ENCODE peak calls at places on chromosomes 6 and 20, in nine cellular contexts. K, C, O, M, T, E, Q, B and P are unnamed samples.

GRCh38 chr20:36741072-36741471 is 4.8 kb downstream of the NDRG3 start:
- DNase-seq in K (no peak), C (no peak), O (no peak), M (no peak), T (no peak), E (no peak), Q (no peak), B (no peak), P (no peak)

GRCh38 chr6:160139420-160139851 is 17.8 kb downstream of the SLC22A1 start:
- DNase-seq in K (no peak), C (no peak), O (no peak), M (no peak), T (no peak), E (no peak), Q (peak; percentile 96), B (peak; percentile 26), P (no peak)

GRCh38 chr6:144149894-144150672 is at the start of gene STX11:
- DNase-seq in K (peak; percentile 84), C (peak; percentile 54), O (peak; percentile 58), M (peak; percentile 88), T (no peak), E (peak; percentile 88), Q (peak; percentile 74), B (no peak), P (peak; percentile 61)

GRCh38 chr6:79949235-79949634 is 1.9 kb upstream of the ELOVL4 start:
- DNase-seq in K (peak; percentile 81), C (peak; percentile 57), O (peak; percentile 42), M (peak; percentile 86), T (peak; percentile 49), E (peak; percentile 44), Q (peak; percentile 69), B (peak; percentile 25), P (no peak)

GRCh38 chr20:17610566-17611289 is 40.9 kb downstream of the DSTN start:
- DNase-seq in K (peak; percentile 81), C (no peak), O (peak; percentile 53), M (no peak), T (no peak), E (peak; percentile 63), Q (no peak), B (no peak), P (peak; percentile 42)

GRCh38 chr6:131728296-131728939 is 17.6 kb upstream of the CTAGE9 start:
- DNase-seq in K (no peak), C (no peak), O (no peak), M (no peak), T (no peak), E (no peak), Q (no peak), B (no peak), P (no peak)

GRCh38 chr6:82083646-82084045 is 163.9 kb downstream of the IBTK start:
- DNase-seq in K (no peak), C (no peak), O (no peak), M (no peak), T (no peak), E (no peak), Q (peak; percentile 13), B (no peak), P (no peak)

GRCh38 chr20:63545814-63546213 is 1.7 kb downstream of the SRMS start:
- DNase-seq in K (no peak), C (no peak), O (no peak), M (no peak), T (no peak), E (no peak), Q (no peak), B (no peak), P (no peak)

GRCh38 chr20:64063389-64064144 is 569 bp downstream of the TCEA2 start:
- DNase-seq in K (peak; percentile 67), C (no peak), O (no peak), M (no peak), T (no peak), E (peak; percentile 68), Q (peak; percentile 37), B (no peak), P (no peak)

GRCh38 chr20:49563015-49563980 is 4.6 kb downstream of the PTGIS start:
- DNase-seq in K (peak; percentile 13), C (no peak), O (no peak), M (no peak), T (no peak), E (peak; percentile 10), Q (no peak), B (no peak), P (no peak)

GRCh38 chr20:32558526-32558925 is 26.6 kb downstream of the NOL4L start:
- DNase-seq in K (no peak), C (no peak), O (no peak), M (no peak), T (no peak), E (no peak), Q (no peak), B (no peak), P (no peak)

GRCh38 chr6:2441881-2442475 is 196.6 kb upstream of the GMDS start:
- DNase-seq in K (no peak), C (no peak), O (no peak), M (no peak), T (no peak), E (no peak), Q (no peak), B (no peak), P (no peak)

GRCh38 chr6:128554302-128554701 is 33.9 kb upstream of the PTPRK start:
- DNase-seq in K (no peak), C (no peak), O (no peak), M (no peak), T (no peak), E (no peak), Q (no peak), B (no peak), P (no peak)

GRCh38 chr6:97813881-97814280 is 530.9 kb upstream of the MMS22L start:
- DNase-seq in K (no peak), C (no peak), O (no peak), M (no peak), T (no peak), E (no peak), Q (no peak), B (no peak), P (no peak)

GRCh38 chr6:42423244-42423643 is 28.5 kb downstream of the TRERF1 start:
- DNase-seq in K (no peak), C (no peak), O (no peak), M (no peak), T (no peak), E (peak; percentile 70), Q (no peak), B (no peak), P (no peak)

GRCh38 chr20:36917943-36918342 is 33.6 kb downstream of the SAMHD1 start:
- DNase-seq in K (peak; percentile 42), C (no peak), O (no peak), M (no peak), T (no peak), E (no peak), Q (peak; percentile 33), B (no peak), P (no peak)

GRCh38 chr6:134714679-134715078 is 235.2 kb downstream of the ALDH8A1 start:
- DNase-seq in K (no peak), C (no peak), O (peak; percentile 90), M (no peak), T (no peak), E (no peak), Q (peak; percentile 26), B (peak; percentile 50), P (no peak)

GRCh38 chr20:4161447-4162251 is 146.3 kb upstream of the RNF24 start:
- DNase-seq in K (peak; percentile 87), C (no peak), O (peak; percentile 78), M (no peak), T (no peak), E (peak; percentile 67), Q (no peak), B (no peak), P (no peak)

GRCh38 chr20:44548171-44548678 is 26.4 kb upstream of the SERINC3 start:
- DNase-seq in K (no peak), C (no peak), O (no peak), M (no peak), T (no peak), E (no peak), Q (no peak), B (no peak), P (no peak)

GRCh38 chr6:165660881-165661415 is 2.1 kb downstream of the PDE10A start:
- DNase-seq in K (no peak), C (no peak), O (no peak), M (no peak), T (no peak), E (peak; percentile 17), Q (no peak), B (no peak), P (no peak)

GRCh38 chr6:15874821-15875220 is 212.0 kb upstream of the DTNBP1 start:
- DNase-seq in K (no peak), C (no peak), O (no peak), M (no peak), T (no peak), E (no peak), Q (peak; percentile 83), B (no peak), P (no peak)

GRCh38 chr6:158109744-158110143 is 58.3 kb downstream of the SERAC1 start:
- DNase-seq in K (no peak), C (no peak), O (no peak), M (peak; percentile 39), T (no peak), E (no peak), Q (no peak), B (no peak), P (no peak)

GRCh38 chr6:2766767-2767314 is 1.6 kb downstream of the WRNIP1 start:
- DNase-seq in K (no peak), C (no peak), O (no peak), M (peak; percentile 33), T (no peak), E (no peak), Q (peak; percentile 37), B (no peak), P (no peak)

GRCh38 chr20:59646487-59646886 is 42.1 kb downstream of the PHACTR3 start:
- DNase-seq in K (no peak), C (no peak), O (no peak), M (no peak), T (no peak), E (no peak), Q (no peak), B (no peak), P (no peak)

GRCh38 chr20:1827974-1828785 is 67.0 kb upstream of the SIRPA start:
- DNase-seq in K (peak; percentile 69), C (no peak), O (peak; percentile 72), M (no peak), T (no peak), E (no peak), Q (no peak), B (no peak), P (no peak)

GRCh38 chr20:17959257-17959627 is 9.4 kb downstream of the SNX5 start:
- DNase-seq in K (no peak), C (no peak), O (no peak), M (no peak), T (no peak), E (no peak), Q (no peak), B (no peak), P (no peak)

GRCh38 chr20:5786930-5787826 is 37.0 kb downstream of the SHLD1 start:
- DNase-seq in K (no peak), C (no peak), O (peak; percentile 26), M (no peak), T (no peak), E (no peak), Q (peak; percentile 39), B (peak; percentile 71), P (no peak)

GRCh38 chr6:170174771-170175643 is 115.9 kb downstream of the DLL1 start:
- DNase-seq in K (peak; percentile 42), C (peak; percentile 4), O (peak; percentile 9), M (no peak), T (no peak), E (no peak), Q (no peak), B (no peak), P (no peak)